ENCODE peak calls at places on chromosome 7, in nine cellular contexts. One of them, this sample, is unnamed.

GRCh38 chr7:98244871-98245270 is 7.2 kb downstream of the TECPR1 start:
- DNase-seq in psoas muscle: no peak
- DNase-seq in astrocyte of the spinal cord: no peak
- DNase-seq in adrenal gland: no peak
- DNase-seq in heart right ventricle: no peak
- DNase-seq in lower lobe of right lung: no peak
- DNase-seq in fibroblast of mammary gland: no peak
- DNase-seq in tibial artery: no peak
- DNase-seq in fibroblast of lung: no peak
- DNase-seq in this sample: no peak

GRCh38 chr7:12137283-12137682 is 73.8 kb upstream of the TMEM106B start:
- DNase-seq in psoas muscle: no peak
- DNase-seq in tibial artery: no peak
- DNase-seq in fibroblast of mammary gland: no peak
- DNase-seq in fibroblast of lung: peak; percentile 59
- DNase-seq in adrenal gland: no peak
- DNase-seq in heart right ventricle: no peak
- DNase-seq in lower lobe of right lung: no peak
- DNase-seq in astrocyte of the spinal cord: no peak
- DNase-seq in this sample: no peak

GRCh38 chr7:34277801-34278195 is 372.5 kb downstream of the BMPER start:
- DNase-seq in heart right ventricle: no peak
- DNase-seq in fibroblast of mammary gland: peak; percentile 19
- DNase-seq in tibial artery: no peak
- DNase-seq in lower lobe of right lung: no peak
- DNase-seq in astrocyte of the spinal cord: no peak
- DNase-seq in fibroblast of lung: peak; percentile 52
- DNase-seq in psoas muscle: no peak
- DNase-seq in adrenal gland: no peak
- DNase-seq in this sample: peak; percentile 39

GRCh38 chr7:91653257-91653656 is 227.2 kb downstream of the MTERF1 start:
- DNase-seq in lower lobe of right lung: no peak
- DNase-seq in heart right ventricle: no peak
- DNase-seq in adrenal gland: no peak
- DNase-seq in fibroblast of lung: peak; percentile 33
- DNase-seq in fibroblast of mammary gland: peak; percentile 41
- DNase-seq in tibial artery: no peak
- DNase-seq in astrocyte of the spinal cord: no peak
- DNase-seq in psoas muscle: no peak
- DNase-seq in this sample: peak; percentile 14

GRCh38 chr7:11743016-11743415 is 89.0 kb downstream of the THSD7A start:
- DNase-seq in adrenal gland: no peak
- DNase-seq in fibroblast of lung: no peak
- DNase-seq in astrocyte of the spinal cord: no peak
- DNase-seq in fibroblast of mammary gland: no peak
- DNase-seq in tibial artery: no peak
- DNase-seq in heart right ventricle: no peak
- DNase-seq in psoas muscle: no peak
- DNase-seq in lower lobe of right lung: no peak
- DNase-seq in this sample: no peak

GRCh38 chr7:158751199-158751598 is 46.6 kb upstream of the NCAPG2 start:
- DNase-seq in tibial artery: no peak
- DNase-seq in fibroblast of mammary gland: no peak
- DNase-seq in astrocyte of the spinal cord: no peak
- DNase-seq in fibroblast of lung: no peak
- DNase-seq in heart right ventricle: no peak
- DNase-seq in adrenal gland: no peak
- DNase-seq in psoas muscle: no peak
- DNase-seq in lower lobe of right lung: no peak
- DNase-seq in this sample: no peak

GRCh38 chr7:44380831-44381493 is 55.6 kb upstream of the CAMK2B start:
- DNase-seq in heart right ventricle: no peak
- DNase-seq in tibial artery: peak; percentile 52
- DNase-seq in lower lobe of right lung: no peak
- DNase-seq in fibroblast of lung: peak; percentile 56
- DNase-seq in fibroblast of mammary gland: peak; percentile 60
- DNase-seq in psoas muscle: no peak
- DNase-seq in adrenal gland: peak; percentile 40
- DNase-seq in astrocyte of the spinal cord: peak; percentile 36
- DNase-seq in this sample: peak; percentile 40

GRCh38 chr7:88357295-88357694 is 50.6 kb upstream of the STEAP4 start:
- DNase-seq in fibroblast of lung: peak; percentile 11
- DNase-seq in tibial artery: no peak
- DNase-seq in lower lobe of right lung: peak; percentile 51
- DNase-seq in psoas muscle: peak; percentile 15
- DNase-seq in astrocyte of the spinal cord: no peak
- DNase-seq in fibroblast of mammary gland: peak; percentile 76
- DNase-seq in adrenal gland: peak; percentile 73
- DNase-seq in heart right ventricle: peak; percentile 12
- DNase-seq in this sample: peak; percentile 30

GRCh38 chr7:50821457-50821977 is 38.8 kb upstream of the GRB10 start:
- DNase-seq in adrenal gland: peak; percentile 64
- DNase-seq in lower lobe of right lung: no peak
- DNase-seq in tibial artery: peak; percentile 48
- DNase-seq in astrocyte of the spinal cord: no peak
- DNase-seq in psoas muscle: no peak
- DNase-seq in fibroblast of lung: peak; percentile 55
- DNase-seq in fibroblast of mammary gland: no peak
- DNase-seq in heart right ventricle: no peak
- DNase-seq in this sample: peak; percentile 52

GRCh38 chr7:13920053-13920697 is 69.3 kb downstream of the ETV1 start:
- DNase-seq in psoas muscle: no peak
- DNase-seq in tibial artery: no peak
- DNase-seq in lower lobe of right lung: no peak
- DNase-seq in heart right ventricle: no peak
- DNase-seq in fibroblast of mammary gland: peak; percentile 100
- DNase-seq in adrenal gland: peak; percentile 39
- DNase-seq in astrocyte of the spinal cord: peak; percentile 99
- DNase-seq in fibroblast of lung: peak; percentile 100
- DNase-seq in this sample: peak; percentile 99
- H3K4me3 ChIP-seq in psoas muscle: peak overlapping the region; percentile 0
- H3K4me3 ChIP-seq in tibial artery: no peak overlapping the region
- H3K4me3 ChIP-seq in lower lobe of right lung: no peak overlapping the region
- H3K4me3 ChIP-seq in heart right ventricle: no peak overlapping the region
- H3K4me3 ChIP-seq in fibroblast of mammary gland: no peak overlapping the region
- H3K4me3 ChIP-seq in adrenal gland: no peak overlapping the region
- H3K4me3 ChIP-seq in astrocyte of the spinal cord: no peak overlapping the region
- H3K4me3 ChIP-seq in fibroblast of lung: no peak overlapping the region
- H3K4me3 ChIP-seq in this sample: peak overlapping the region; percentile 35

GRCh38 chr7:75878769-75879596 is at the start of gene RHBDD2:
- DNase-seq in astrocyte of the spinal cord: peak; percentile 94
- DNase-seq in heart right ventricle: peak; percentile 97
- DNase-seq in tibial artery: peak; percentile 98
- DNase-seq in psoas muscle: peak; percentile 96
- DNase-seq in lower lobe of right lung: peak; percentile 97
- DNase-seq in fibroblast of mammary gland: peak; percentile 87
- DNase-seq in adrenal gland: peak; percentile 97
- DNase-seq in fibroblast of lung: peak; percentile 86
- DNase-seq in this sample: peak; percentile 93
- TF ChIP-seq CTCF in astrocyte of the spinal cord: no peak
- TF ChIP-seq CTCF in heart right ventricle: no peak
- TF ChIP-seq CTCF in tibial artery: peak; percentile 17
- TF ChIP-seq CTCF in psoas muscle: peak; percentile 21
- TF ChIP-seq CTCF in lower lobe of right lung: peak; percentile 10
- TF ChIP-seq CTCF in fibroblast of mammary gland: no peak
- TF ChIP-seq CTCF in adrenal gland: peak; percentile 20
- TF ChIP-seq CTCF in fibroblast of lung: no peak
- TF ChIP-seq CTCF in this sample: no peak

DNA sequence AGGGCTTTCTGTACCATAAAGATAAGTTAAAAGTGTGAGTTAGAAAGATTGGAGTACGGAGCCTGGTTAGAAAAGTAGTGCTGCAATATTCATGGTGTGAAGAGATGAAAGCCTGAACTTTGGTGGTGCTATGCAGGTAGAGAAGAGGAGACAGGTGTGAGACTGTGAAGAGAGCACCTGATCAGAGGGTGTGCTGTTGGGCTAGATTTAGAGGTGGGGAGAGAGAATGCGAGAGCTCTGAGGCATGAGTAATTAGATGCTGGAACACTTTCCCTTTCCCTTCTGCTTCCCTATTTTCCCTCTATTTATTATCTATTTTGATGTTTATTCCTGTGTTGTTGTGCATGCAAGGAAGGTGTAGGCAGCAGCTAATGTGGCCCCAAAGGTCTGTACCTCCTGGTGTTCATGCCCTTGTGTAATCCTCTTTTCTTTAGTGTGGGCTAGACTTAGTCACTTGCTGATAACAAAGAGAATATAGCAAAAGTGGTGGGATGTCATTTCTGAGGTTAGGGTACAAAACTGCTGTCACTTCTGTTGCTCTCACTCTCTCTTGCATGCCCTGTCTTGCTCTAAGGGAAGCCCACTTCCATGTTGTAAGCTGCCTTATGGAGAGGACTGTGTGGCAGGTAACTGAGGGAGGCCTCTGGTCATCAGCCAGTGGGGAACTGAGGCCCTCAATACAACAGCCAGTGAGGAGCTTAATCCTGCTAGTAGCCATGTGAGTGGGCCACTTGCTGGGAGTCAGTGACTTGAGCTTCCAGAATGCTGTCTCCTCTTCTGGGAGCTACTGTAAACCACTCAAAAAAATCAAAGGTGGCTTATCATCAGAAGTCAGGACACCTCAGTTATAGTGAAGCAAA is 2.6 kb upstream of the ATXN7L1 start:
- DNase-seq in psoas muscle: no peak
- DNase-seq in tibial artery: no peak
- DNase-seq in fibroblast of mammary gland: no peak
- DNase-seq in heart right ventricle: no peak
- DNase-seq in adrenal gland: no peak
- DNase-seq in lower lobe of right lung: no peak
- DNase-seq in astrocyte of the spinal cord: no peak
- DNase-seq in fibroblast of lung: no peak
- DNase-seq in this sample: no peak
- H3K4me3 ChIP-seq in psoas muscle: no peak overlapping the region
- H3K4me3 ChIP-seq in tibial artery: no peak overlapping the region
- H3K4me3 ChIP-seq in fibroblast of mammary gland: no peak overlapping the region
- H3K4me3 ChIP-seq in heart right ventricle: no peak overlapping the region
- H3K4me3 ChIP-seq in adrenal gland: no peak overlapping the region
- H3K4me3 ChIP-seq in lower lobe of right lung: no peak overlapping the region
- H3K4me3 ChIP-seq in astrocyte of the spinal cord: no peak overlapping the region
- H3K4me3 ChIP-seq in fibroblast of lung: no peak overlapping the region
- H3K4me3 ChIP-seq in this sample: no peak overlapping the region

GRCh38 chr7:27302590-27302989 is 60.0 kb downstream of the EVX1 start:
- DNase-seq in tibial artery: no peak
- DNase-seq in adrenal gland: no peak
- DNase-seq in lower lobe of right lung: no peak
- DNase-seq in fibroblast of lung: no peak
- DNase-seq in fibroblast of mammary gland: no peak
- DNase-seq in heart right ventricle: no peak
- DNase-seq in psoas muscle: no peak
- DNase-seq in astrocyte of the spinal cord: no peak
- DNase-seq in this sample: no peak
- TF ChIP-seq CTCF in tibial artery: no peak
- TF ChIP-seq CTCF in adrenal gland: no peak
- TF ChIP-seq CTCF in lower lobe of right lung: no peak
- TF ChIP-seq CTCF in fibroblast of lung: no peak
- TF ChIP-seq CTCF in fibroblast of mammary gland: no peak
- TF ChIP-seq CTCF in heart right ventricle: no peak
- TF ChIP-seq CTCF in psoas muscle: no peak
- TF ChIP-seq CTCF in astrocyte of the spinal cord: no peak
- TF ChIP-seq CTCF in this sample: no peak

DNA sequence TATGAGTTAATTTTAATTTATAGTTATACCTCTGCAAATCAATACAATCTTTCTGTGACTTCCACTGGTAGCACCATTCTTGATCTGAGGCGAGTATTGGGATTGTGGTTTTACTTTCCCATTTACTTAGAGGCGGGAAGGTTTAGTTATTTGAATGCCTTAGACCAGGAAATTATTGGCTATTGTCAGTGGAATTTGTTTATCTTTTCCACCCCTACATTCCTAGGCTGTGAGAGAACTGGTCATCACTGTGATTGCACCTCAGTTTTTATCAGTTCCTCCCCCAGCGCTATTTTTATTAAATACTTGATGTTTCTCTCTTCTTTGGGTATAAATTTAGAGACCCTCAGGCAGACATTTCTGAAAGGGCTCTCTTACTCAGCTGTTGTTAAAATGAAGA is 29.9 kb downstream of the CDK14 start:
- DNase-seq in astrocyte of the spinal cord: peak; percentile 42
- DNase-seq in heart right ventricle: no peak
- DNase-seq in lower lobe of right lung: no peak
- DNase-seq in fibroblast of mammary gland: peak; percentile 51
- DNase-seq in adrenal gland: no peak
- DNase-seq in tibial artery: no peak
- DNase-seq in psoas muscle: no peak
- DNase-seq in fibroblast of lung: peak; percentile 86
- DNase-seq in this sample: peak; percentile 71
- H3K4me3 ChIP-seq in astrocyte of the spinal cord: no peak overlapping the region
- H3K4me3 ChIP-seq in heart right ventricle: no peak overlapping the region
- H3K4me3 ChIP-seq in lower lobe of right lung: peak overlapping the region; percentile 23
- H3K4me3 ChIP-seq in fibroblast of mammary gland: no peak overlapping the region
- H3K4me3 ChIP-seq in adrenal gland: no peak overlapping the region
- H3K4me3 ChIP-seq in tibial artery: no peak overlapping the region
- H3K4me3 ChIP-seq in psoas muscle: no peak overlapping the region
- H3K4me3 ChIP-seq in fibroblast of lung: no peak overlapping the region
- H3K4me3 ChIP-seq in this sample: peak overlapping the region; percentile 43

GRCh38 chr7:5232485-5232837 is 42.4 kb downstream of the WIPI2 start:
- DNase-seq in psoas muscle: no peak
- DNase-seq in adrenal gland: no peak
- DNase-seq in fibroblast of mammary gland: no peak
- DNase-seq in tibial artery: no peak
- DNase-seq in fibroblast of lung: no peak
- DNase-seq in heart right ventricle: no peak
- DNase-seq in lower lobe of right lung: peak; percentile 48
- DNase-seq in astrocyte of the spinal cord: no peak
- DNase-seq in this sample: no peak

GRCh38 chr7:5231811-5232484 is 41.9 kb downstream of the WIPI2 start:
- DNase-seq in tibial artery: no peak
- DNase-seq in fibroblast of lung: no peak
- DNase-seq in fibroblast of mammary gland: no peak
- DNase-seq in heart right ventricle: no peak
- DNase-seq in lower lobe of right lung: peak; percentile 66
- DNase-seq in astrocyte of the spinal cord: no peak
- DNase-seq in psoas muscle: no peak
- DNase-seq in adrenal gland: no peak
- DNase-seq in this sample: no peak

GRCh38 chr7:5231116-5231515 is 41.1 kb downstream of the WIPI2 start:
- DNase-seq in tibial artery: no peak
- DNase-seq in fibroblast of mammary gland: no peak
- DNase-seq in psoas muscle: no peak
- DNase-seq in adrenal gland: no peak
- DNase-seq in heart right ventricle: no peak
- DNase-seq in astrocyte of the spinal cord: no peak
- DNase-seq in lower lobe of right lung: no peak
- DNase-seq in fibroblast of lung: no peak
- DNase-seq in this sample: no peak

GRCh38 chr7:5234852-5235831 is 45.1 kb downstream of the WIPI2 start:
- DNase-seq in fibroblast of mammary gland: peak; percentile 32
- DNase-seq in heart right ventricle: no peak
- DNase-seq in astrocyte of the spinal cord: no peak
- DNase-seq in psoas muscle: no peak
- DNase-seq in fibroblast of lung: peak; percentile 32
- DNase-seq in tibial artery: no peak
- DNase-seq in adrenal gland: no peak
- DNase-seq in lower lobe of right lung: peak; percentile 47
- DNase-seq in this sample: no peak

DNA sequence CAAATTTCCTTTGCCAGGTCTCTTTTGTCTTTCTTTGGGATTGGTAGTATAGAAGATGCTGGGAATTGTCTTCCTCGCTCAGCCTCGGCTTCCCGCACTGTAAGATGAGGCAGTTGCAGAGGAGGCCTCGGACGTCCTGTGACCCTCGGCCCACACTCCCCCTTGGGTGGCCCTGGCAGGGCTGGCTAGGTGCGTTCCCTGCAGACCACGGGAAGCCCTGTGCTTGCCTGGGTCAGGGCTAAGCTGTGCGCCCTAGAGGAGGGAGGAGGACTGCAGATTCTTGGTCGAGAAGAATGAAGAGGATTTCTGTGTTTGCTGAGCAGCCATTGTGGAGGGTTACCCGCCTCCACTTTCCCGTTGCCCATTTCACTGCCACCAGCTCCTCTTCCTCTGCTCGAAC is 42.8 kb downstream of the WIPI2 start:
- DNase-seq in psoas muscle: no peak
- DNase-seq in heart right ventricle: no peak
- DNase-seq in lower lobe of right lung: peak; percentile 35
- DNase-seq in adrenal gland: no peak
- DNase-seq in fibroblast of lung: no peak
- DNase-seq in tibial artery: no peak
- DNase-seq in astrocyte of the spinal cord: no peak
- DNase-seq in fibroblast of mammary gland: no peak
- DNase-seq in this sample: no peak
- TF ChIP-seq CTCF in psoas muscle: no peak
- TF ChIP-seq CTCF in heart right ventricle: no peak
- TF ChIP-seq CTCF in lower lobe of right lung: no peak
- TF ChIP-seq CTCF in adrenal gland: no peak
- TF ChIP-seq CTCF in fibroblast of lung: no peak
- TF ChIP-seq CTCF in tibial artery: no peak
- TF ChIP-seq CTCF in astrocyte of the spinal cord: no peak
- TF ChIP-seq CTCF in fibroblast of mammary gland: no peak
- TF ChIP-seq CTCF in this sample: no peak

This sample was measured in fibroblast of pulmonary artery.